ENCODE peak calls at places on chromosomes 16 and 17, in five cellular contexts. J is neural progenitor cell, D is choroid plexus epithelial cell, N is upper lobe of right lung, B is IMR-90. X is an unnamed sample.

GRCh38 chr17:77829871-77830799 is 128.4 kb upstream of the TNRC6C start:
- DNase-seq in B (peak; percentile 72), J (peak; percentile 72), D (peak; percentile 72), N (peak; percentile 68), X (no peak)

GRCh38 chr17:1271441-1271840 is 1.2 kb downstream of the BHLHA9 start:
- DNase-seq in B (no peak), D (no peak), N (no peak), J (no peak), X (no peak)

GRCh38 chr16:57092786-57093301 is 461 bp downstream of the CPNE2 start:
- DNase-seq in N (peak; percentile 84), B (no peak), J (peak; percentile 66), D (no peak), X (no peak)

GRCh38 chr17:49180303-49180702 is 30.1 kb downstream of the GNGT2 start:
- DNase-seq in N (peak; percentile 77), D (peak; percentile 70), B (peak; percentile 36), J (peak; percentile 66), X (no peak)

GRCh38 chr16:67301080-67301757 is 21.9 kb downstream of the PLEKHG4 start:
- DNase-seq in B (no peak), J (no peak), D (no peak), N (peak; percentile 66), X (no peak)

GRCh38 chr17:19702231-19702641 is 14.1 kb downstream of the SLC47A2 start:
- DNase-seq in J (no peak), B (no peak), N (no peak), D (no peak), X (no peak)

GRCh38 chr17:77692571-77693161 is 265.8 kb upstream of the TNRC6C start:
- DNase-seq in J (no peak), D (no peak), N (peak; percentile 42), B (peak; percentile 9), X (no peak)

GRCh38 chr17:52965856-52966255 is 807.3 kb upstream of the CA10 start:
- DNase-seq in D (no peak), B (no peak), N (no peak), J (no peak), X (no peak)

GRCh38 chr16:67470314-67470713 is 10.6 kb downstream of the ATP6V0D1 start:
- DNase-seq in B (no peak), J (no peak), N (peak; percentile 89), D (no peak), X (no peak)

GRCh38 chr16:52546291-52546941 is 527 bp downstream of the TOX3 start:
- DNase-seq in J (peak; percentile 52), B (no peak), N (no peak), D (no peak), X (no peak)

GRCh38 chr17:47205419-47205963 is 3.7 kb upstream of the MYL4 start:
- DNase-seq in D (peak; percentile 93), N (peak; percentile 76), J (no peak), B (peak; percentile 68), X (no peak)
- H3K4me3 ChIP-seq in D (no peak overlapping the region), N (peak overlapping the region; percentile 10), J (no peak overlapping the region), B (no peak overlapping the region), X (no peak overlapping the region)

DNA sequence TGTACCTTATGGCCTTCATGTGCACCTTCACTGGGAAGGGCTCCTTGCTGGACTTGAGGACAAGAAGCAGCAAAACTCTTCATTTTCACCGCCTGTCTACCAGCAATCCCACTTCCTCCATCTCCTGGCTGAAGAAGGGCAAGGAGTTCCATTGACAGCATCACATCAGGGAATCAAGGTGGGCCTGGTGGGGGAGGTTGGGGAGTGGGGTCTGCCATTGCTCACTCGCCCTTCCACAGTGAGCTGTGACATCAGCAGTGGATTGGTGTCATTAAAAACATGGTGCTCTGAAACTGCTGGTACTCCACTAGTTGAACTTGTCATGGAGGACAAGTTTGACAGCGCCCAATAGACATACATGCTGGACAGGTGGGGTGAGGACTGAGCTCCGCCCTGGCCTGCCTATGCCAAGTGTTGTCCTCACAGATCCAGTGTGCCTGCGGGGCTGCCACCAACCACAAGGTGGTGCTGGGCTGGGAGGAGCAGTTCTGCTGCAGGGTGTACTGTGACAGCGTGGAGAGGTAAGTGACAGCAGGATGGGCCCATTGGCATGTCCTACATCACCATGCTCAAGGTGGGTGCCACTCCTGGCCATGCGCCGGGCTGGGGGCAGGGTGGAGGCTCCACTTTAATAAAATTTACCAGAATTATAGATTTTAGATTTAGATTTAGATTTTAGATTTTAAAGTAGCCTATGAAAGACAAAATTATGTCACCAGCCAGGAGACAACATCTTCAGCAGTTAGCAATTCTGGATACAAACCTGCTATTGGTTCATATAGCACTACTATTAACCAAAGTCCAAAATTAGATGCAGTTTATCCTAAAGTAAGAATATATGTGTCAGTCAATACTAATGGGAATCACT is 1729.1 kb downstream of the TP53TG3F start:
- DNase-seq in J (no peak), D (no peak), N (peak; percentile 60), B (no peak), X (no peak)
- TF ChIP-seq CTCF in J (no peak), D (peak; percentile 7), N (no peak), B (no peak), X (no peak)

GRCh38 chr17:68344701-68345136 is 53.4 kb downstream of the ARSG start:
- DNase-seq in B (no peak), J (peak; percentile 69), D (no peak), N (no peak), X (no peak)
- H3K4me3 ChIP-seq in B (no peak overlapping the region), J (no peak overlapping the region), D (no peak overlapping the region), N (no peak overlapping the region), X (no peak overlapping the region)

GRCh38 chr17:75877752-75878173 is 618 bp downstream of the TRIM47 start:
- DNase-seq in J (peak; percentile 93), N (peak; percentile 89), D (peak; percentile 66), B (peak; percentile 71), X (no peak)

GRCh38 chr17:75875940-75876189 is 2.5 kb downstream of the TRIM47 start:
- DNase-seq in J (no peak), B (no peak), N (no peak), D (no peak), X (no peak)

GRCh38 chr17:75875182-75875939 is 3.0 kb downstream of the TRIM47 start:
- DNase-seq in N (no peak), J (no peak), D (no peak), B (no peak), X (no peak)

GRCh38 chr17:75876938-75877751 is 1.2 kb downstream of the TRIM47 start:
- DNase-seq in N (peak; percentile 91), D (peak; percentile 88), B (peak; percentile 97), J (peak; percentile 40), X (peak; percentile 77)

GRCh38 chr17:75876190-75876937 is 2.0 kb downstream of the TRIM47 start:
- DNase-seq in B (no peak), J (peak; percentile 71), D (no peak), N (peak; percentile 77), X (no peak)
- TF ChIP-seq CTCF in B (peak; percentile 3), J (peak; percentile 43), D (peak; percentile 24), N (no peak), X (no peak)

DNA sequence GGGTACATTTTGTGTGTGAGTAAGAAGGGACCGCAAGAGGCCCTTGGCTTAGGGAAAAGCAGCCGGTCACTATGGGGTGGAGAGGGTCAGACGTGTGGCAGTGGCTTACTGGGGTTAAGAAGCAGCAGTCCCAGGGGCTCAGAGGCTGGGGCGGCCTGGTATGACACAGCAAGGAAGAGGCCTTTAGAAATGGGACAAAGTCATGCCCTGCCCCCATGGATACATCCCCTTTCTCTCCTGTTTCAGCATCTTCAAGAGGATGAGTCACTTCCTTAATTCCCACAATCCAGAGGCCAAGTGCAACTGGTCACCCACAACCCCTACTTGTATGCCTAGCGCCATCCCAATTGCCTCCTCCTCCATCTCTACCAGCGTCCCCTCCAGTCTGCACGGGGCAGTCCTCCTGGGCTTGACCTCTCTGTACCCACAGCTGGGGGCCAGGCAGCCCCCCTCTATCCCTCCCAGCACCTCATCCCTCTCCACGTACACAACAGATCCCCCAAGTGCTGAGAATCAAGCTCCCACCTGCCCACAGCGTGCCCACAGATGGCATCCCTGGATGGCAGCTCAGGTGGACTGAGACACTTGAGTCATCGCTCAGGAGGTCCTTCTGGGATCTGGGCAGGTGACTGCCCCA is 6.9 kb upstream of the EFTUD2 start:
- DNase-seq in D (peak; percentile 78), B (peak; percentile 96), J (no peak), N (no peak), X (peak; percentile 88)
- H3K4me3 ChIP-seq in D (no peak overlapping the region), B (no peak overlapping the region), J (no peak overlapping the region), N (no peak overlapping the region), X (no peak overlapping the region)

DNA sequence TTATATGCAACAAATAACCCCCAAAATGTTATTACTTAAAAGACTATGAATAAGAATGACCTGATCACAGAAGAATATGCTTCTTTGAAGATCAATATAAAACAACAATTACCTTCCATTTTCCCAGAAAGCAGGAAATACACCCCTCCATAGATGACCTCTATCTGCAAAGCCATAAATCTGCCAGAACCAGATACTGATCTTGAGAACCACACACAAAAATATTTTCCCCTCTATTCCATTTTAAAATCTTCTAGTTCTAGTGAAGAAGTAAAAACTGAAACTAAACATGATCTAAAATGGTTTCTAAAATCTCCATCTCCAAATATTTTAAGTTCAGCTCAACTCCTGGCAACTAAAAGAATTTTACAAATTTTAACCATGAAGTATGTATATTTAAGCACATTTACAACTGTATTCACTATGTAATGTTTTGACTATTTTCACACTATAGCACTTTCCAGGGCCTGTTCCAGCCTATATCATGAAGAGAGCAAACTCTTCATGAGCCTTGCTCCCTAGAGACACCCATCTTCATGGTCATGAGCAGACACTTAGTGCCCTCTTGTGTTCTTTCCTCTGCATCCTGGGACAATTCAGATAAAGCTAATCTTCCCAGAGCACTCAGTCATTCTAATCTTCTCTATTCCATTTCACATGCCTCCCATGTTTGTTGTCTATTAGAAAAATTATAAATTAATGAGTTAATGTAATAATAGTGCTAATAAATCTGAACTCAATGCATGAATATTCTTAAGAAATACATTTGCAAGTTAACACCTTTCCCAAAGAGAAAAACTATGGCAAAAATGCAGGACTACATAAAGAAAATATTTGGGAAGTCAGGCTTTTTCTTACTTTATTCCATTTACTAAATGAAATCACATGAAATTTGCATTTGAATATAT is 87.0 kb downstream of the HELZ start:
- DNase-seq in J (peak; percentile 9), N (no peak), B (peak; percentile 57), D (peak; percentile 79), X (no peak)
- TF ChIP-seq CTCF in J (peak; percentile 18), N (no peak), B (peak; percentile 55), D (peak; percentile 54), X (peak; percentile 41)

DNA sequence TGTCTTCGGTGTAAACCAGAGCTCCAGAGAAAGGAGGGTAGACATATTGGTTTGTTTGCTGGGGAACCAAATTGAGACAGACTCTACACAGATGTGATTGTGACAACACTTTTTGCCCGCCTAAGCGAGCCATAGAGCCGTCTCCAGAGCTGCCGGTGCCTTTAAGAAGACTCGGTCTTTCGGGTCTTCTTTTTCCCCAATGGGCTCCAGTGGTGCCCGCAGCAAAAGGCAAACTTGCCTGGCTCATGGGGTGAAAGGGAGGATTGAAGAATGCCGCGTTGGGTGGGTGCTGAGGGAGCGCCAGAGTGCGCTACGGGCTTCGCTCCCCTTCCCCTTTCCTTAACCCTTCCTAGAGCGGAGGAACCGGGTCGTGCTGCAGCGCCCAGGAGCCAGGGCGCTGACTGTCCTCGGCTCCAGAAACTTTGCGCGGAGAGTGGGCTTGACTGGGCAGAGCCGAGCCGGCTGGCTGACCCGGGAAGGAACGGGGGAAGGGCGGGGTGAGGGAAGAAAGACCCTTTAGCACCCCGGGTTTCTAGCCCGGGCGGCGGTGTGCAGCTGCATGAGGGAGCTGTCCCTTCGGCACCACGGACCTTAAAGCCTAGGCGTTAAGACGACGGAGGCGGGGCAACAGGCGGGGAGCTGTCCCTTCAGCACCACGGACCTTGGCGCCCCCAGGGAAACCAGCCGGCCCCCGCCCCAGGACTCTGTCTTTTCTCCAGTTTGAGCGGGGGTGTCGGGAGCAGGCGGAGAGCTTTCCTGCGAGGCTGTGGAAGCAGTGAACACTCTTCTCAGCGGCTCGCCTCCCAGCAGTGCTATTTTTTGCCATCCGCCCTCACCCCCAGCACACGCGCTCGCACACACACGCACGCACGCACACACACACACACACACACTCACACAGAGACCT is at the start of gene CACNG3:
- DNase-seq in J (peak; percentile 99), B (peak; percentile 33), D (peak; percentile 11), N (peak; percentile 77), X (no peak)
- H3K4me3 ChIP-seq in J (peak within 1 kb of the TSS; percentile 47), B (no peak within 1 kb of the TSS), D (no peak within 1 kb of the TSS), N (no peak within 1 kb of the TSS), X (no peak within 1 kb of the TSS)

X was measured in AG09309.